ENCODE peak calls at places on chromosomes 12 and 14, in five cellular contexts. T is HCEC 1CT; B is CD4-positive, alpha-beta T cell; R is occipital lobe; F is mesendoderm. A is an unnamed sample.

GRCh38 chr14:75422169-75422568 is 5.7 kb upstream of the JDP2 start:
- DNase-seq in T (peak; percentile 95), B (no peak), R (no peak), F (no peak), A (no peak)

GRCh38 chr12:84910549-84911241 is 1.9 kb downstream of the SLC6A15 start:
- DNase-seq in T (peak; percentile 26), B (no peak), R (peak; percentile 21), F (peak; percentile 59), A (no peak)

GRCh38 chr14:104639889-104640548 is 35.4 kb upstream of the TMEM179 start:
- DNase-seq in T (peak; percentile 44), B (peak; percentile 50), R (peak; percentile 47), F (peak; percentile 86), A (peak; percentile 69)

GRCh38 chr12:103330672-103331071 is 165.1 kb downstream of the C12orf42 start:
- DNase-seq in T (no peak), B (no peak), R (no peak), F (no peak), A (no peak)

GRCh38 chr12:120261951-120262851 is 3.3 kb downstream of the PXN start:
- DNase-seq in T (peak; percentile 37), B (no peak), R (no peak), F (no peak), A (no peak)

GRCh38 chr12:120879102-120879501 is 25.1 kb downstream of the SPPL3 start:
- DNase-seq in T (no peak), B (no peak), R (no peak), F (peak; percentile 55), A (no peak)

GRCh38 chr14:80425686-80426085 is 214.4 kb upstream of the DIO2 start:
- DNase-seq in T (peak; percentile 95), B (no peak), R (no peak), F (peak; percentile 32), A (no peak)

GRCh38 chr12:119949594-119949993 is 39.4 kb upstream of the BICDL1 start:
- DNase-seq in T (no peak), B (no peak), R (no peak), F (no peak), A (no peak)

GRCh38 chr12:92814584-92814983 is 111.8 kb downstream of the PLEKHG7 start:
- DNase-seq in T (no peak), B (no peak), R (no peak), F (no peak), A (no peak)

GRCh38 chr12:79187032-79187431 is 322.5 kb downstream of the SYT1 start:
- DNase-seq in T (no peak), B (no peak), R (no peak), F (no peak), A (no peak)

A was measured in OCI-LY7.